ENCODE peak calls at places on chromosomes 2 and 18, in four cellular contexts. D is activated T-helper 1 cell treated with anti-CD3 and anti-CD28 coated beads, Interleukin-12 subunit alpha, Interleukin-12 subunit beta, Interleukin-2, Interleukin-4 antibody, amounts not matched to agents 30 ng/mL and 10 ng/mL and 1 ng/mL, durations not matched to agents 14 hours and 24 hours and 36 hours; I is activated CD4-positive, alpha-beta T cell treated with anti-CD3 and anti-CD28 coated beads, Interleukin-2, amount 50 U/mL, for 4 hours; S is 8988T. J is an unnamed sample.

GRCh38 chr18:45851196-45851925 is 25.9 kb downstream of the SIGLEC15 start:
- DNase-seq in D (no peak), I (no peak), S (no peak), J (no peak)

GRCh38 chr2:37770797-37771196 is 99.4 kb upstream of the CDC42EP3 start:
- DNase-seq in D (no peak), I (no peak), S (no peak), J (no peak)

GRCh38 chr2:25842155-25842554 is 36.1 kb downstream of the ASXL2 start:
- DNase-seq in D (no peak), I (no peak), S (no peak), J (no peak)

GRCh38 chr2:45891719-45892118 is 240.2 kb downstream of the PRKCE start:
- DNase-seq in D (no peak), I (no peak), S (no peak), J (no peak)

GRCh38 chr2:223104336-223104735 is 52.3 kb downstream of the KCNE4 start:
- DNase-seq in D (no peak), I (no peak), S (no peak), J (no peak)

GRCh38 chr2:117537030-117537429 is 277.5 kb upstream of the DDX18 start:
- DNase-seq in D (no peak), I (no peak), S (no peak), J (no peak)

GRCh38 chr2:146852661-146853060 is 992.2 kb upstream of the ACVR2A start:
- DNase-seq in D (no peak), I (no peak), S (no peak), J (no peak)

GRCh38 chr2:68294187-68294586 is 25.6 kb downstream of the CNRIP1 start:
- DNase-seq in D (no peak), I (no peak), S (no peak), J (no peak)

GRCh38 chr2:127080226-127080940 is 26.6 kb downstream of the BIN1 start:
- DNase-seq in D (peak), I (peak), S (no peak), J (no peak)

J was measured in stimulated activated naive B cell treated with anti-CD40 and anti-IgM and Interleukin-4, amounts not matched to agents 10 μg/mL and 1 μg/mL and 100 μg/mL, for 72 hours.